ENCODE peak calls at places on chromosomes 11 and 22, in eight cellular contexts. One of them, this sample, is unnamed.

GRCh38 chr22:32752868-32753520 is 48.5 kb upstream of the TIMP3 start:
- DNase-seq in epithelial cell of esophagus: no peak
- DNase-seq in AG09309: no peak
- DNase-seq in GM12878: no peak
- DNase-seq in adipocyte: no peak
- DNase-seq in MG63: no peak
- DNase-seq in cardiac muscle cell: peak
- DNase-seq in sigmoid colon: peak
- DNase-seq in this sample: no peak

GRCh38 chr11:95435628-95436353 is 204.8 kb upstream of the SESN3 start:
- DNase-seq in sigmoid colon: no peak
- DNase-seq in epithelial cell of esophagus: no peak
- DNase-seq in GM12878: no peak
- DNase-seq in cardiac muscle cell: no peak
- DNase-seq in MG63: no peak
- DNase-seq in AG09309: no peak
- DNase-seq in adipocyte: no peak
- DNase-seq in this sample: no peak

GRCh38 chr11:102599642-102600261 is 25.4 kb downstream of the MMP20 start:
- DNase-seq in adipocyte: peak
- DNase-seq in cardiac muscle cell: peak
- DNase-seq in epithelial cell of esophagus: peak
- DNase-seq in MG63: peak
- DNase-seq in sigmoid colon: no peak
- DNase-seq in GM12878: no peak
- DNase-seq in AG09309: peak
- DNase-seq in this sample: no peak

GRCh38 chr22:43953988-43954771 is 1.1 kb upstream of the SAMM50 start:
- DNase-seq in epithelial cell of esophagus: no peak
- DNase-seq in AG09309: no peak
- DNase-seq in MG63: no peak
- DNase-seq in sigmoid colon: no peak
- DNase-seq in cardiac muscle cell: no peak
- DNase-seq in GM12878: no peak
- DNase-seq in adipocyte: no peak
- DNase-seq in this sample: no peak

GRCh38 chr11:122863704-122864326 is 18.7 kb upstream of the JHY start:
- DNase-seq in cardiac muscle cell: peak
- DNase-seq in epithelial cell of esophagus: peak
- DNase-seq in AG09309: no peak
- DNase-seq in sigmoid colon: no peak
- DNase-seq in GM12878: no peak
- DNase-seq in MG63: peak
- DNase-seq in adipocyte: peak
- DNase-seq in this sample: no peak

GRCh38 chr11:59012942-59013256 is 73.2 kb upstream of the GLYATL1B start:
- DNase-seq in epithelial cell of esophagus: no peak
- DNase-seq in cardiac muscle cell: no peak
- DNase-seq in MG63: no peak
- DNase-seq in AG09309: no peak
- DNase-seq in sigmoid colon: no peak
- DNase-seq in GM12878: no peak
- DNase-seq in adipocyte: no peak
- DNase-seq in this sample: no peak

GRCh38 chr22:30208631-30209603 is 37.6 kb downstream of the LIF start:
- DNase-seq in cardiac muscle cell: peak
- DNase-seq in adipocyte: peak
- DNase-seq in epithelial cell of esophagus: no peak
- DNase-seq in AG09309: no peak
- DNase-seq in sigmoid colon: peak
- DNase-seq in GM12878: no peak
- DNase-seq in MG63: peak
- DNase-seq in this sample: no peak

GRCh38 chr11:107215006-107215405 is 196.7 kb upstream of the GUCY1A2 start:
- DNase-seq in epithelial cell of esophagus: no peak
- DNase-seq in sigmoid colon: no peak
- DNase-seq in cardiac muscle cell: no peak
- DNase-seq in AG09309: no peak
- DNase-seq in adipocyte: no peak
- DNase-seq in MG63: no peak
- DNase-seq in GM12878: no peak
- DNase-seq in this sample: no peak

GRCh38 chr11:125872138-125872491 is 15.4 kb upstream of the HYLS1 start:
- DNase-seq in GM12878: no peak
- DNase-seq in cardiac muscle cell: no peak
- DNase-seq in AG09309: no peak
- DNase-seq in MG63: no peak
- DNase-seq in epithelial cell of esophagus: no peak
- DNase-seq in adipocyte: no peak
- DNase-seq in sigmoid colon: no peak
- DNase-seq in this sample: no peak

GRCh38 chr11:129290966-129291365 is 84.7 kb upstream of the BARX2 start:
- DNase-seq in AG09309: no peak
- DNase-seq in GM12878: no peak
- DNase-seq in sigmoid colon: no peak
- DNase-seq in MG63: no peak
- DNase-seq in cardiac muscle cell: no peak
- DNase-seq in epithelial cell of esophagus: no peak
- DNase-seq in adipocyte: no peak
- DNase-seq in this sample: no peak

GRCh38 chr11:3853935-3854659 is 1.4 kb upstream of the STIM1 start:
- DNase-seq in epithelial cell of esophagus: peak
- DNase-seq in cardiac muscle cell: no peak
- DNase-seq in AG09309: no peak
- DNase-seq in MG63: no peak
- DNase-seq in adipocyte: no peak
- DNase-seq in GM12878: peak
- DNase-seq in sigmoid colon: peak
- DNase-seq in this sample: no peak

GRCh38 chr11:134224710-134225662 is 515 bp downstream of the VPS26B start:
- DNase-seq in adipocyte: peak
- DNase-seq in GM12878: no peak
- DNase-seq in epithelial cell of esophagus: peak
- DNase-seq in sigmoid colon: peak
- DNase-seq in cardiac muscle cell: peak
- DNase-seq in MG63: peak
- DNase-seq in AG09309: no peak
- DNase-seq in this sample: no peak

GRCh38 chr22:31350410-31350863 is 4.3 kb upstream of the PATZ1 start:
- DNase-seq in MG63: no peak
- DNase-seq in adipocyte: no peak
- DNase-seq in epithelial cell of esophagus: no peak
- DNase-seq in AG09309: no peak
- DNase-seq in cardiac muscle cell: peak
- DNase-seq in GM12878: no peak
- DNase-seq in sigmoid colon: no peak
- DNase-seq in this sample: no peak

GRCh38 chr22:27962268-27963191 is 43.5 kb upstream of the PITPNB start:
- DNase-seq in adipocyte: no peak
- DNase-seq in MG63: peak
- DNase-seq in cardiac muscle cell: peak
- DNase-seq in GM12878: no peak
- DNase-seq in AG09309: no peak
- DNase-seq in epithelial cell of esophagus: no peak
- DNase-seq in sigmoid colon: no peak
- DNase-seq in this sample: no peak
- H3K4me3 ChIP-seq in adipocyte: no peak
- H3K4me3 ChIP-seq in MG63: no peak
- H3K4me3 ChIP-seq in cardiac muscle cell: no peak
- H3K4me3 ChIP-seq in GM12878: no peak
- H3K4me3 ChIP-seq in AG09309: no peak
- H3K4me3 ChIP-seq in epithelial cell of esophagus: no peak
- H3K4me3 ChIP-seq in sigmoid colon: no peak
- H3K4me3 ChIP-seq in this sample: no peak

GRCh38 chr22:17102297-17102667 is 17.5 kb downstream of the IL17RA start:
- DNase-seq in epithelial cell of esophagus: no peak
- DNase-seq in adipocyte: no peak
- DNase-seq in cardiac muscle cell: no peak
- DNase-seq in AG09309: no peak
- DNase-seq in GM12878: no peak
- DNase-seq in MG63: no peak
- DNase-seq in sigmoid colon: peak
- DNase-seq in this sample: no peak

GRCh38 chr22:17103351-17103750 is 17.8 kb downstream of the TMEM121B start:
- DNase-seq in GM12878: no peak
- DNase-seq in epithelial cell of esophagus: no peak
- DNase-seq in AG09309: no peak
- DNase-seq in adipocyte: no peak
- DNase-seq in cardiac muscle cell: no peak
- DNase-seq in sigmoid colon: peak
- DNase-seq in MG63: no peak
- DNase-seq in this sample: no peak

GRCh38 chr22:17105143-17106129 is 15.7 kb downstream of the TMEM121B start:
- DNase-seq in GM12878: no peak
- DNase-seq in adipocyte: no peak
- DNase-seq in MG63: no peak
- DNase-seq in epithelial cell of esophagus: no peak
- DNase-seq in cardiac muscle cell: no peak
- DNase-seq in AG09309: no peak
- DNase-seq in sigmoid colon: peak
- DNase-seq in this sample: no peak

GRCh38 chr22:17106161-17106784 is 14.9 kb downstream of the TMEM121B start:
- DNase-seq in GM12878: no peak
- DNase-seq in MG63: no peak
- DNase-seq in epithelial cell of esophagus: no peak
- DNase-seq in cardiac muscle cell: no peak
- DNase-seq in AG09309: no peak
- DNase-seq in adipocyte: no peak
- DNase-seq in sigmoid colon: peak
- DNase-seq in this sample: no peak

GRCh38 chr22:17104336-17104935 is 16.7 kb downstream of the TMEM121B start:
- DNase-seq in sigmoid colon: peak
- DNase-seq in epithelial cell of esophagus: no peak
- DNase-seq in GM12878: no peak
- DNase-seq in AG09309: no peak
- DNase-seq in adipocyte: no peak
- DNase-seq in MG63: no peak
- DNase-seq in cardiac muscle cell: no peak
- DNase-seq in this sample: no peak
- H3K4me3 ChIP-seq in sigmoid colon: no peak
- H3K4me3 ChIP-seq in epithelial cell of esophagus: no peak
- H3K4me3 ChIP-seq in GM12878: no peak
- H3K4me3 ChIP-seq in AG09309: no peak
- H3K4me3 ChIP-seq in adipocyte: no peak
- H3K4me3 ChIP-seq in MG63: no peak
- H3K4me3 ChIP-seq in cardiac muscle cell: no peak
- H3K4me3 ChIP-seq in this sample: no peak

DNA sequence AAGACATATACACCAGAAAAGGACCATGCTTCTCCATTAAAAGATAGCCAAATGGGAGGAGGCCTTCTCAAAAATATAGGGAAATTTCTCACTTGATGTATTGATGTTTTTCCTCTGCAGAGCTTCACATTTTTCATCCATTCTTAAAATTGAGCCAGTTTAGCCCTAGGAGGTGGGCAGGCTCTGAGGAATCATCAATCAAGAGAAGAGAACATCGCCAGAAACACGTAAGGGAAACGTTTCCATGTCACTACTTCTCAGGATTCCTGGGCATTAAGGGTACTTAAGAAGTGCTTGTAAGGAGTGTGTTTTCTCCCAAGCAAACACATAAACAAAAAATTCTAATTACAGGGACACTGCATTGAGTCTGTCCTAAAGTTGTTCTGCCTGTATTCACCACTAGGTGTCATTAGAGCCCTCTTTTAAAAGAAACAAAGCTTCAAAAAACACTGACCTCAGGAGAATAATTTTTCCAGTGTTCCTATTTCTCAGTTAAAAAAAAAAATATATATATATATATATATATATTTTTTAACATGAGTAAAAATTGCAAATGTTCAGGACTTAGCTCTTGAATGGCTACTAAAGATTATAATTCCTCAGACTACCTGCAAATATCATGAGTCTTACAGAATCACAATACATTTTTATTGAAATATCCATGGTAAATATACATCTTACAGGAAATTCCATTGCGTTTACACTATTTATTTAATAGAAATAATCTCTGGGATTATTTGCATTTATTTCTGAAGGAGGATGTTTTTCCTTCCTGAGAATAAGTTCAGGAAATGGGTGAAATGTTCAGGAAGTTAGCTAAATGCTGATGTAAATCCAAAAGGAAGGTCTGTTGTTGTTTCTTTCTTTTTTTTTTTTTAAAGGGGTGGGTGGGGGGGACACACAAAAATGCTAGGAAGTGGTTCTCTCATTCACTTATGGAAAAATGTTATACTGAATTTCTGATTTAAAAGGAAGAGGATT is 16.0 kb downstream of the FZD4 start:
- DNase-seq in adipocyte: peak
- DNase-seq in MG63: no peak
- DNase-seq in epithelial cell of esophagus: peak
- DNase-seq in cardiac muscle cell: peak
- DNase-seq in sigmoid colon: no peak
- DNase-seq in GM12878: no peak
- DNase-seq in AG09309: no peak
- DNase-seq in this sample: no peak
- H3K4me3 ChIP-seq in adipocyte: peak
- H3K4me3 ChIP-seq in MG63: no peak
- H3K4me3 ChIP-seq in epithelial cell of esophagus: no peak
- H3K4me3 ChIP-seq in cardiac muscle cell: no peak
- H3K4me3 ChIP-seq in sigmoid colon: no peak
- H3K4me3 ChIP-seq in GM12878: no peak
- H3K4me3 ChIP-seq in AG09309: no peak
- H3K4me3 ChIP-seq in this sample: no peak

GRCh38 chr11:112962854-112963367 is 1.7 kb downstream of the NCAM1 start:
- DNase-seq in AG09309: no peak
- DNase-seq in epithelial cell of esophagus: no peak
- DNase-seq in cardiac muscle cell: peak
- DNase-seq in adipocyte: no peak
- DNase-seq in sigmoid colon: peak
- DNase-seq in GM12878: no peak
- DNase-seq in MG63: peak
- DNase-seq in this sample: no peak
- H3K4me3 ChIP-seq in AG09309: peak
- H3K4me3 ChIP-seq in epithelial cell of esophagus: no peak
- H3K4me3 ChIP-seq in cardiac muscle cell: peak
- H3K4me3 ChIP-seq in adipocyte: peak
- H3K4me3 ChIP-seq in sigmoid colon: peak
- H3K4me3 ChIP-seq in GM12878: no peak
- H3K4me3 ChIP-seq in MG63: peak
- H3K4me3 ChIP-seq in this sample: peak